ENCODE peak calls at places on chromosomes 3 and 15, in five cellular contexts. One of them, this sample, is unnamed.

GRCh38 chr15:38050529-38050928 is 116.1 kb downstream of the TMCO5A start:
- DNase-seq in fibroblast of lung: peak
- DNase-seq in mammary epithelial cell: peak
- DNase-seq in KBM-7: no peak
- DNase-seq in left ventricle myocardium superior: no peak
- DNase-seq in this sample: no peak

GRCh38 chr3:90132220-90132619 is 1024.8 kb downstream of the EPHA3 start:
- DNase-seq in fibroblast of lung: no peak
- DNase-seq in mammary epithelial cell: no peak
- DNase-seq in KBM-7: no peak
- DNase-seq in left ventricle myocardium superior: no peak
- DNase-seq in this sample: no peak

GRCh38 chr3:4597204-4597985 is 104.2 kb downstream of the ITPR1 start:
- DNase-seq in fibroblast of lung: no peak
- DNase-seq in mammary epithelial cell: no peak
- DNase-seq in KBM-7: no peak
- DNase-seq in left ventricle myocardium superior: no peak
- DNase-seq in this sample: no peak

GRCh38 chr3:123758081-123758564 is 126.0 kb downstream of the MYLK start:
- DNase-seq in fibroblast of lung: peak
- DNase-seq in mammary epithelial cell: peak
- DNase-seq in KBM-7: peak
- DNase-seq in left ventricle myocardium superior: no peak
- DNase-seq in this sample: no peak

GRCh38 chr3:190519886-190520285 is 6.0 kb downstream of the IL1RAP start:
- DNase-seq in fibroblast of lung: no peak
- DNase-seq in mammary epithelial cell: no peak
- DNase-seq in KBM-7: no peak
- DNase-seq in left ventricle myocardium superior: no peak
- DNase-seq in this sample: no peak

GRCh38 chr15:66798426-66799061 is 96.5 kb downstream of the SMAD6 start:
- DNase-seq in fibroblast of lung: peak
- DNase-seq in mammary epithelial cell: no peak
- DNase-seq in KBM-7: no peak
- DNase-seq in left ventricle myocardium superior: no peak
- DNase-seq in this sample: no peak

GRCh38 chr3:187966636-187967035 is 187.3 kb upstream of the LPP start:
- DNase-seq in fibroblast of lung: no peak
- DNase-seq in mammary epithelial cell: no peak
- DNase-seq in KBM-7: no peak
- DNase-seq in left ventricle myocardium superior: no peak
- DNase-seq in this sample: no peak

GRCh38 chr3:144670560-144670959 is 698.9 kb downstream of the DIPK2A start:
- DNase-seq in fibroblast of lung: no peak
- DNase-seq in mammary epithelial cell: no peak
- DNase-seq in KBM-7: no peak
- DNase-seq in left ventricle myocardium superior: no peak
- DNase-seq in this sample: no peak

GRCh38 chr3:24145481-24145880 is 200.4 kb downstream of the NR1D2 start:
- DNase-seq in fibroblast of lung: no peak
- DNase-seq in mammary epithelial cell: no peak
- DNase-seq in KBM-7: no peak
- DNase-seq in left ventricle myocardium superior: no peak
- DNase-seq in this sample: no peak

GRCh38 chr3:188911033-188911850 is 260.5 kb upstream of the TPRG1 start:
- DNase-seq in fibroblast of lung: peak
- DNase-seq in mammary epithelial cell: no peak
- DNase-seq in KBM-7: no peak
- DNase-seq in left ventricle myocardium superior: no peak
- DNase-seq in this sample: no peak

GRCh38 chr3:24290596-24290995 is 204.1 kb downstream of the THRB start:
- DNase-seq in fibroblast of lung: no peak
- DNase-seq in mammary epithelial cell: no peak
- DNase-seq in KBM-7: no peak
- DNase-seq in left ventricle myocardium superior: no peak
- DNase-seq in this sample: no peak

GRCh38 chr3:193848547-193848946 is 255.5 kb downstream of the OPA1 start:
- DNase-seq in fibroblast of lung: no peak
- DNase-seq in mammary epithelial cell: no peak
- DNase-seq in KBM-7: no peak
- DNase-seq in left ventricle myocardium superior: no peak
- DNase-seq in this sample: no peak

GRCh38 chr3:75272708-75273107 is 391.4 kb upstream of the FRG2C start:
- DNase-seq in fibroblast of lung: peak
- DNase-seq in mammary epithelial cell: peak
- DNase-seq in KBM-7: no peak
- DNase-seq in left ventricle myocardium superior: no peak
- DNase-seq in this sample: no peak

GRCh38 chr3:171453175-171453868 is 6.9 kb downstream of the TNIK start:
- DNase-seq in fibroblast of lung: peak
- DNase-seq in mammary epithelial cell: no peak
- DNase-seq in KBM-7: peak
- DNase-seq in left ventricle myocardium superior: no peak
- DNase-seq in this sample: no peak

GRCh38 chr3:14852058-14852599 is 33.4 kb downstream of the FGD5 start:
- DNase-seq in fibroblast of lung: no peak
- DNase-seq in mammary epithelial cell: no peak
- DNase-seq in KBM-7: no peak
- DNase-seq in left ventricle myocardium superior: no peak
- DNase-seq in this sample: no peak

GRCh38 chr3:52221563-52222318 is 3.7 kb downstream of the TLR9 start:
- DNase-seq in fibroblast of lung: no peak
- DNase-seq in mammary epithelial cell: no peak
- DNase-seq in KBM-7: no peak
- DNase-seq in left ventricle myocardium superior: peak
- DNase-seq in this sample: no peak

GRCh38 chr15:83206971-83207621 is 527 bp downstream of the HDGFL3 start:
- DNase-seq in fibroblast of lung: peak
- DNase-seq in mammary epithelial cell: peak
- DNase-seq in KBM-7: peak
- DNase-seq in left ventricle myocardium superior: peak
- DNase-seq in this sample: peak

GRCh38 chr3:5141760-5142159 is 19.7 kb downstream of the ARL8B start:
- DNase-seq in fibroblast of lung: no peak
- DNase-seq in mammary epithelial cell: no peak
- DNase-seq in KBM-7: no peak
- DNase-seq in left ventricle myocardium superior: no peak
- DNase-seq in this sample: no peak

GRCh38 chr3:108673988-108674661 is 83.1 kb downstream of the RETNLB start:
- DNase-seq in fibroblast of lung: no peak
- DNase-seq in mammary epithelial cell: peak
- DNase-seq in KBM-7: no peak
- DNase-seq in left ventricle myocardium superior: no peak
- DNase-seq in this sample: no peak

GRCh38 chr3:187739125-187739560 is 6.1 kb downstream of the BCL6 start:
- DNase-seq in fibroblast of lung: no peak
- DNase-seq in mammary epithelial cell: no peak
- DNase-seq in KBM-7: no peak
- DNase-seq in left ventricle myocardium superior: peak
- DNase-seq in this sample: peak

GRCh38 chr3:188853896-188854295 is 317.9 kb upstream of the TPRG1 start:
- DNase-seq in fibroblast of lung: peak
- DNase-seq in mammary epithelial cell: no peak
- DNase-seq in KBM-7: no peak
- DNase-seq in left ventricle myocardium superior: no peak
- DNase-seq in this sample: no peak

GRCh38 chr15:58260186-58260910 is 122.2 kb downstream of the AQP9 start:
- DNase-seq in fibroblast of lung: no peak
- DNase-seq in mammary epithelial cell: no peak
- DNase-seq in KBM-7: no peak
- DNase-seq in left ventricle myocardium superior: peak
- DNase-seq in this sample: no peak

GRCh38 chr3:102536479-102536878 is 101.7 kb downstream of the ZPLD1 start:
- DNase-seq in fibroblast of lung: peak
- DNase-seq in mammary epithelial cell: peak
- DNase-seq in KBM-7: peak
- DNase-seq in left ventricle myocardium superior: no peak
- DNase-seq in this sample: no peak

GRCh38 chr3:132730891-132731580 is 8.8 kb upstream of the NPHP3 start:
- DNase-seq in fibroblast of lung: peak
- DNase-seq in mammary epithelial cell: peak
- DNase-seq in KBM-7: peak
- DNase-seq in left ventricle myocardium superior: no peak
- DNase-seq in this sample: no peak

GRCh38 chr15:40292246-40292645 is 9.4 kb upstream of the ANKRD63 start:
- DNase-seq in fibroblast of lung: no peak
- DNase-seq in mammary epithelial cell: no peak
- DNase-seq in KBM-7: no peak
- DNase-seq in left ventricle myocardium superior: no peak
- DNase-seq in this sample: no peak